ENCODE peak calls at places on chromosomes 1 and 21, in six cellular contexts. W is left ventricle myocardium inferior, O is psoas muscle, G is pancreas, J is endodermal cell, K is PC-3. N is an unnamed sample. For H3K4me1, the result is how much of the 10 kb centered on the place peaks cover.

GRCh38 chr1:208243851-208244583 is at the start of gene PLXNA2:
- DNase-seq in W (peak), O (peak), G (peak), J (peak), K (peak), N (peak)

GRCh38 chr21:36400719-36401118 is 15.5 kb downstream of the CHAF1B start:
- DNase-seq in W (no peak), O (no peak), G (no peak), J (peak), K (no peak), N (no peak)

GRCh38 chr21:44723177-44724131 is 12.1 kb upstream of the TSPEAR start:
- DNase-seq in W (no peak), O (no peak), G (peak), J (peak), K (no peak), N (no peak)

GRCh38 chr1:202126426-202126825 is 3.7 kb downstream of the GPR37L1 start:
- DNase-seq in W (no peak), O (no peak), G (no peak), J (no peak), K (no peak), N (no peak)

GRCh38 chr1:54975709-54976108 is 4.7 kb upstream of the TMEM61 start:
- DNase-seq in W (no peak), O (no peak), G (no peak), J (peak), K (no peak), N (no peak)

GRCh38 chr1:173717238-173717637 is 2.5 kb downstream of the KLHL20 start:
- DNase-seq in W (no peak), O (no peak), G (no peak), J (no peak), K (no peak), N (no peak)

GRCh38 chr1:119742193-119742592 is 26.5 kb downstream of the HMGCS2 start:
- DNase-seq in W (peak), O (no peak), G (no peak), J (no peak), K (no peak), N (no peak)

GRCh38 chr1:204624631-204625216 is 60.8 kb downstream of the LRRN2 start:
- DNase-seq in W (no peak), O (no peak), G (no peak), J (peak), K (no peak), N (peak)

GRCh38 chr1:119701659-119702058 is 10.1 kb upstream of the PHGDH start:
- DNase-seq in W (no peak), O (no peak), G (no peak), J (no peak), K (no peak), N (no peak)

GRCh38 chr1:221994939-221995338 is 253.1 kb upstream of the DUSP10 start:
- DNase-seq in W (no peak), O (no peak), G (no peak), J (no peak), K (no peak), N (no peak)

GRCh38 chr1:209246660-209247059 is 336.9 kb upstream of the CAMK1G start:
- DNase-seq in W (no peak), O (no peak), G (no peak), J (no peak), K (peak), N (no peak)

GRCh38 chr1:63653971-63654370 is 60.8 kb downstream of the PGM1 start:
- DNase-seq in W (no peak), O (no peak), G (no peak), J (no peak), K (no peak), N (no peak)

GRCh38 chr1:236854602-236854978 is 59.5 kb downstream of the MTR start:
- DNase-seq in W (no peak), O (no peak), G (no peak), J (no peak), K (peak), N (no peak)

DNA sequence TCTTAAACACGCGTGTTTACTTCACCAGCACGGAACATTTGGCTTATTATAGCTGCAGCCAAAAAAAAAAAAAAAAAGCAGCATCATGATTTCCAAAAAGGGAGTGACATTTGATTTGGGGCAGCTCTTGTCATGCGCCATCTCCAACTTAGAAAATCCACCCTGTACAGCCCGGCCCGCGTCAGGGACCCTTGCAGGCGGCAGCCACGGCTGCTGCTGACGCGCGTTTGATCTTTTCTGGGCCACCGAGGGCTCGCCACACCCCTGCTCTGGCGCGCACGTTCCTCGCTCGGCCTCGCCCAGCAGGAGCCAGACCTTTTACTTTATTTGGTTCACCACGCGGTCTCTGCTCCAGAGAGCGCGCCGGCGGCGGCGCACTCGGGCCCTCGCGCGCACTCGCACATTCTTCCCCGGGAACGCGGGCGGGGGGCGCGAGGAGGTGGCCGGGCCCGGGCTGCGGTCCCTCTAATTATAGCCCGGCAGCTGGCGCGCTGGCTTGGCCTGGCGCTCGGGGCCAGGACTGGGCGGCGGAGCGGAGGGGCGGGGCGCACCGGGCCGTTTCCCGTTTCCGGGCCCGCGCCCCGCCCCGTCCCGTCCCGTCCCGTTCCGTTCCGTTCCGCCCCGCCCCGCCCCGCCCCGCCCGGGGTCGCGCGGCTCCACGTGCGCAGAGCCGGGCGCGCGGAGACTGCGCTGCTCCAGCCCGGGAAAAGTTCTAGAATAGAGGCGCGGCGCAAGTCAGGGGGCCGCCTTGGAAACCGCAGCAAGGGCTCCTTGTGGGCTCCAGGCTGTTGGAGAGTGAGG is 10.2 kb downstream of the IRF2BP2 start:
- DNase-seq in W (peak), O (peak), G (peak), J (peak), K (peak), N (peak)
- TF ChIP-seq CTCF in W (no peak), O (no peak), G (no peak), J (no peak), K (no peak), N (no peak)

GRCh38 chr1:81220614-81221071 is 580.1 kb upstream of the ADGRL2 start:
- DNase-seq in W (no peak), O (peak), G (peak), J (no peak), K (no peak), N (no peak)

GRCh38 chr1:81213279-81213678 is 587.5 kb upstream of the ADGRL2 start:
- DNase-seq in W (no peak), O (no peak), G (no peak), J (no peak), K (no peak), N (no peak)

GRCh38 chr1:81221564-81221963 is 579.2 kb upstream of the ADGRL2 start:
- DNase-seq in W (peak), O (no peak), G (peak), J (no peak), K (no peak), N (no peak)

GRCh38 chr1:81217058-81217457 is 583.7 kb upstream of the ADGRL2 start:
- DNase-seq in W (no peak), O (no peak), G (no peak), J (no peak), K (no peak), N (no peak)
- H3K4me1 ChIP-seq in W (under half), O (under half), G (under half), J (under half), K (under half), N (under half)

GRCh38 chr1:147664206-147664605 is 6.1 kb downstream of the ACP6 start:
- DNase-seq in W (no peak), O (no peak), G (no peak), J (no peak), K (peak), N (no peak)

GRCh38 chr1:147670319-147671003 is at the start of gene ACP6:
- DNase-seq in W (peak), O (peak), G (peak), J (peak), K (peak), N (peak)

GRCh38 chr1:147669475-147670318 is 627 bp downstream of the ACP6 start:
- DNase-seq in W (peak), O (peak), G (peak), J (peak), K (peak), N (peak)

DNA sequence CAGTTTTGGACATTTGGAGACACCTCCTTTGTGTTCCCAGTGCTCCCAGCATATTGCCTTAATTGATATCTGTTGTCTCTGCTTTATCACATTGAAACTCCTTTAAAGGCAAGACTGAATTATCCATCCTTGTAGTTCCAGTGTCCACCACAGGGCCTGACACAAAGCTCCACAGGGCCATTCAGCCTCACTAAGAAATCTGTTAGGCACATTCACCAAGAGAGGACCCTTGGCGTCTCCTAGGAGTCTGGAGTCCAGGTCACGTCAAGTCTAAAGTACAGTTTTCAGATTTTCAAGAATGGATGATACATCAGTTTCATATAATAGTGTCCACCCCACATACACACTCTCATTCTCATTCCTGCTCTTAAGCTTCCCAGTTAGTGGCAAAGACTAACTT is 4.8 kb downstream of the ACP6 start:
- DNase-seq in W (no peak), O (no peak), G (no peak), J (peak), K (peak), N (no peak)
- TF ChIP-seq CTCF in W (peak), O (no peak), G (no peak), J (peak), K (peak), N (peak)

GRCh38 chr1:42956739-42957138 is 1.9 kb downstream of the SLC2A1 start:
- DNase-seq in W (no peak), O (no peak), G (no peak), J (no peak), K (no peak), N (no peak)
- H3K4me1 ChIP-seq in W (half or more), O (under half), G (under half), J (under half), K (half or more), N (under half)

GRCh38 chr1:171220551-171221175 is 27.6 kb upstream of the FMO1 start:
- DNase-seq in W (no peak), O (no peak), G (no peak), J (peak), K (no peak), N (no peak)
- TF ChIP-seq CTCF in W (no peak), O (no peak), G (no peak), J (peak), K (no peak), N (no peak)

GRCh38 chr1:152912900-152913299 is 4.6 kb downstream of the IVL start:
- DNase-seq in W (no peak), O (no peak), G (no peak), J (no peak), K (no peak), N (no peak)

GRCh38 chr1:152906023-152906565 is 2.3 kb upstream of the IVL start:
- DNase-seq in W (no peak), O (no peak), G (no peak), J (no peak), K (peak), N (no peak)

GRCh38 chr1:152912471-152912870 is 4.1 kb downstream of the IVL start:
- DNase-seq in W (no peak), O (no peak), G (no peak), J (no peak), K (no peak), N (no peak)

GRCh38 chr1:152904688-152905440 is 3.5 kb upstream of the IVL start:
- DNase-seq in W (no peak), O (no peak), G (no peak), J (no peak), K (no peak), N (no peak)

DNA sequence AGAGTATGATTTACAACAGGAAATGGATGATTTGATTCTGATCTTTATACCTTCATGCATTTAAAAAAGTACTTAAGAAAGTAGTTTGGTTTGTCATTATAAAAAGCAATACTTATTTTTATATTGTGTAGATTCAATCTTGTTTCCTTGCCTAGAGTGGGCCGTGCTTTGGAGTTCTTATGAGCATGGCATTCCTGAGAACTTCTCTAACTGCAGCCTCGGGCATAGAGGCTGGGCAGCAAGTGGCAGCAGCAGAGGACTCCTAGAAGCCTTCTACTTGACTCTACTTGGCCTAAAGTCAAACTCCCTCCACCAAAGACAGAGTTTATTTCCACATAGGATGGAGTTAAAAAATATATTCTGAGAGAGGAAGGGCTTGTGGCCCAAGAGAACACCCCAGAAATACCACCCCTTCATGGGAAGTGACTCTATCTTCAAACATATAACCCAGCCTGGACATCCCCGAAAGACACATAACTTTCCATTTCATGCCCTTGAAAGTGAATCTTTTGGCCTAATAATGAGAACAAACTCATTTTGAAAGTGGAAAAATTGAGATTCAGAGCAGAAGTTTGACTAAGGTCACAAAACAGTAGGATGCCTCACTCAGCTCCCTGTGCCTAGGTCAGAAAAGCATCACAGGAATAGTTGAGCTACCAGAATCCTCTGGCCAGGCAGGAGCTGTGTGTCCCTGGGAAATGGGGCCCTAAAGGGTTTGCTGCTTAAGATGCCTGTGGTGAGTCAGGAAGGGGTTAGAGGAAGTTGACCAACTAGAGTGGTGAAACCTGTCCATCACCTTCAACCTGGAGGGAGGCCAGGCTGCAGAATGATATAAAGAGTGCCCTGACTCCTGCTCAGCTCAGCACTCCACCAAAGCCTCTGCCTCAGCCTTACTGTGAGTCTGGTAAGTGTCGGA is at the start of gene IVL:
- DNase-seq in W (no peak), O (no peak), G (no peak), J (no peak), K (peak), N (no peak)
- H3K4me1 ChIP-seq in W (under half), O (under half), G (under half), J (under half), K (under half), N (under half)